ENCODE peak calls at places on chromosomes 4 and X, in five cellular contexts. V is stimulated activated CD4-positive, alpha-beta T cell treated with anti-CD3 and anti-CD28 coated beads, Interleukin-4, amount 100 ng/mL, for 1 hour; P is heart right ventricle; X is hypothalamus; K is effector CD4-positive, alpha-beta T cell. Q is an unnamed sample.

GRCh38 chr4:122661176-122661575 is 40.3 kb upstream of the IL21 start:
- DNase-seq in X (no peak), V (no peak), K (no peak), P (no peak), Q (no peak)

GRCh38 chrX:67546496-67547423 is 2.9 kb downstream of the AR start:
- DNase-seq in X (no peak), P (no peak), V (no peak), K (no peak), Q (no peak)

GRCh38 chr4:69888336-69888735 is 28.4 kb upstream of the SULT1E1 start:
- DNase-seq in X (no peak), V (no peak), K (no peak), P (no peak), Q (no peak)

GRCh38 chr4:48194986-48195773 is 61.1 kb upstream of the TXK start:
- DNase-seq in K (no peak), V (no peak), X (no peak), P (no peak), Q (no peak)

GRCh38 chr4:40718571-40718970 is 31.2 kb upstream of the NSUN7 start:
- DNase-seq in V (no peak), X (no peak), P (no peak), K (no peak), Q (no peak)

GRCh38 chr4:145623831-145624230 is 4.6 kb downstream of the MMAA start:
- DNase-seq in V (no peak), K (no peak), X (no peak), P (no peak), Q (no peak)

GRCh38 chrX:68832101-68832416 is 3.2 kb downstream of the EFNB1 start:
- DNase-seq in K (no peak), X (no peak), P (no peak), V (peak), Q (no peak)

GRCh38 chrX:131802836-131803626 is 220.1 kb upstream of the STK26 start:
- DNase-seq in P (peak), K (peak), X (no peak), V (peak), Q (no peak)

GRCh38 chrX:18424482-18425198 is 768 bp upstream of the CDKL5 start:
- DNase-seq in P (peak), K (peak), V (peak), X (no peak), Q (no peak)

GRCh38 chr4:94758141-94758699 is 465 bp downstream of the BMPR1B start:
- DNase-seq in X (peak), P (no peak), V (peak), K (no peak), Q (no peak)

GRCh38 chr4:40621229-40621591 is 8.5 kb downstream of the RBM47 start:
- DNase-seq in X (no peak), K (no peak), V (no peak), P (no peak), Q (no peak)

GRCh38 chr4:74121643-74122579 is 22.9 kb upstream of the CXCL2 start:
- DNase-seq in K (no peak), X (no peak), V (no peak), P (no peak), Q (no peak)

GRCh38 chrX:51641421-51642021 is 22.8 kb upstream of the CENPVL3 start:
- DNase-seq in X (no peak), P (no peak), K (no peak), V (no peak), Q (no peak)

GRCh38 chr4:173264245-173264959 is 69.8 kb downstream of the HMGB2 start:
- DNase-seq in V (no peak), P (peak), X (no peak), K (no peak), Q (no peak)

GRCh38 chr4:84451546-84451945 is 47.5 kb downstream of the NKX6-1 start:
- DNase-seq in X (no peak), K (no peak), P (no peak), V (no peak), Q (no peak)

GRCh38 chr4:163395055-163395454 is 51.4 kb downstream of the NPY5R start:
- DNase-seq in K (no peak), X (no peak), V (no peak), P (no peak), Q (no peak)

GRCh38 chr4:2241003-2241402 is 918 bp downstream of the HAUS3 start:
- DNase-seq in X (no peak), V (no peak), K (no peak), P (no peak), Q (no peak)

GRCh38 chr4:42710329-42710728 is 53.4 kb upstream of the ATP8A1 start:
- DNase-seq in P (no peak), V (no peak), X (no peak), K (no peak), Q (no peak)

GRCh38 chrX:12463873-12464272 is 325.6 kb downstream of the FRMPD4 start:
- DNase-seq in K (no peak), V (no peak), P (no peak), X (no peak), Q (no peak)

GRCh38 chrX:103398321-103398937 is 22.1 kb downstream of the BEX3 start:
- DNase-seq in X (no peak), K (no peak), P (no peak), V (no peak), Q (no peak)

GRCh38 chrX:38409289-38409688 is 56.9 kb downstream of the OTC start:
- DNase-seq in K (no peak), P (peak), V (no peak), X (no peak), Q (no peak)

GRCh38 chr4:74217365-74217764 is 59.4 kb downstream of the MTHFD2L start:
- DNase-seq in X (no peak), V (no peak), P (no peak), K (no peak), Q (no peak)

GRCh38 chr4:111492501-111492900 is 652.8 kb upstream of the FAM241A start:
- DNase-seq in X (no peak), V (no peak), K (no peak), P (no peak), Q (no peak)

GRCh38 chrX:107135076-107135964 is 16.7 kb upstream of the RBM41 start:
- DNase-seq in P (no peak), K (no peak), X (no peak), V (peak), Q (no peak)

GRCh38 chrX:11665144-11666040 is at the start of gene ARHGAP6:
- DNase-seq in K (no peak), X (no peak), V (no peak), P (peak), Q (no peak)

GRCh38 chrX:129091097-129091496 is 432.2 kb downstream of the SMARCA1 start:
- DNase-seq in V (no peak), K (no peak), X (no peak), P (no peak), Q (no peak)

GRCh38 chr4:36224969-36225903 is 19.1 kb downstream of the ARAP2 start:
- DNase-seq in K (no peak), P (no peak), X (no peak), V (no peak), Q (no peak)

GRCh38 chr4:15794905-15795304 is 16.8 kb downstream of the CD38 start:
- DNase-seq in P (no peak), K (no peak), V (no peak), X (no peak), Q (no peak)

GRCh38 chrX:22135994-22136684 is 104.0 kb downstream of the PHEX start:
- DNase-seq in X (peak), P (peak), K (peak), V (no peak), Q (no peak)

GRCh38 chrX:36414056-36414455 is 494.5 kb downstream of the CFAP47 start:
- DNase-seq in P (no peak), V (no peak), X (no peak), K (no peak), Q (no peak)

GRCh38 chr4:130479020-130479419 is 1383.1 kb downstream of the C4orf33 start:
- DNase-seq in P (no peak), V (no peak), K (no peak), X (no peak), Q (no peak)

Q was measured in HS-27A.